ENCODE peak calls at places on chromosomes 16 and 17, in ten cellular contexts. K is fibroblast of lung, S is IMR-90, T is K562, L is right lobe of liver, J is SK-N-SH, Z is astrocyte, M is spleen, U is BE2C, F is endodermal cell. Q is an unnamed sample.
A peak's percentile ranks its signal among the peaks of the same experiment; 100 is the strongest.

GRCh38 chr17:69477900-69478266 is 63.4 kb downstream of the MAP2K6 start:
- DNase-seq in K (no peak), S (no peak), T (no peak), L (no peak), J (no peak), Z (no peak), M (no peak), U (no peak), F (peak; percentile 14), Q (no peak)

GRCh38 chr16:2905988-2906387 is 5.7 kb upstream of the FLYWCH1 start:
- DNase-seq in K (no peak), S (no peak), T (no peak), L (no peak), J (no peak), Z (no peak), M (no peak), U (no peak), F (no peak), Q (no peak)

GRCh38 chr16:11620243-11621003 is 33.7 kb upstream of the LITAF start:
- DNase-seq in K (no peak), S (no peak), T (no peak), L (no peak), J (no peak), Z (no peak), M (no peak), U (no peak), F (no peak), Q (no peak)

GRCh38 chr16:78395035-78395434 is 295.6 kb downstream of the WWOX start:
- DNase-seq in K (no peak), S (no peak), T (no peak), L (no peak), J (no peak), Z (no peak), M (no peak), U (no peak), F (no peak), Q (no peak)

GRCh38 chr17:4858068-4858879 is 25.1 kb downstream of the MINK1 start:
- DNase-seq in K (no peak), S (no peak), T (no peak), L (no peak), J (peak; percentile 78), Z (no peak), M (no peak), U (no peak), F (peak; percentile 66), Q (no peak)

GRCh38 chr17:27996157-27997043 is 46.1 kb upstream of the NLK start:
- DNase-seq in K (no peak), S (no peak), T (no peak), L (no peak), J (no peak), Z (no peak), M (no peak), U (no peak), F (no peak), Q (no peak)

GRCh38 chr16:67269766-67270165 is 9.6 kb upstream of the PLEKHG4 start:
- DNase-seq in K (peak; percentile 97), S (no peak), T (no peak), L (no peak), J (no peak), Z (peak; percentile 95), M (no peak), U (no peak), F (peak; percentile 65), Q (no peak)

GRCh38 chr17:51682115-51682514 is 421.8 kb downstream of the UTP18 start:
- DNase-seq in K (no peak), S (no peak), T (no peak), L (no peak), J (no peak), Z (no peak), M (no peak), U (no peak), F (no peak), Q (no peak)

GRCh38 chr17:36592316-36592710 is 634 bp downstream of the DHRS11 start:
- DNase-seq in K (peak; percentile 28), S (no peak), T (peak; percentile 51), L (no peak), J (peak; percentile 71), Z (no peak), M (peak; percentile 81), U (peak; percentile 37), F (peak; percentile 88), Q (no peak)

GRCh38 chr17:48262982-48263586 is 155.5 kb downstream of the SNX11 start:
- DNase-seq in K (no peak), S (peak; percentile 17), T (peak; percentile 37), L (no peak), J (no peak), Z (no peak), M (no peak), U (no peak), F (no peak), Q (no peak)
- TF ChIP-seq CTCF in K (no peak), S (peak; percentile 31), T (no peak), L (peak; percentile 49), J (peak; percentile 61), Z (peak; percentile 42), M (peak; percentile 29), U (peak; percentile 50), F (peak; percentile 62), Q (peak; percentile 55)

GRCh38 chr16:27240948-27241531 is 27.5 kb downstream of the NSMCE1 start:
- DNase-seq in K (peak; percentile 66), S (peak; percentile 80), T (no peak), L (peak; percentile 47), J (no peak), Z (peak; percentile 59), M (peak; percentile 77), U (no peak), F (peak; percentile 34), Q (no peak)

GRCh38 chr16:27241658-27242057 is 26.9 kb downstream of the NSMCE1 start:
- DNase-seq in K (peak; percentile 53), S (peak; percentile 29), T (no peak), L (peak; percentile 38), J (no peak), Z (peak; percentile 43), M (no peak), U (no peak), F (no peak), Q (no peak)

GRCh38 chr16:27243725-27244362 is 24.7 kb downstream of the NSMCE1 start:
- DNase-seq in K (no peak), S (no peak), T (no peak), L (peak; percentile 37), J (no peak), Z (no peak), M (no peak), U (no peak), F (peak; percentile 41), Q (no peak)

GRCh38 chr16:27242868-27243590 is 25.5 kb downstream of the NSMCE1 start:
- DNase-seq in K (peak; percentile 94), S (peak; percentile 98), T (peak; percentile 24), L (peak; percentile 43), J (no peak), Z (peak; percentile 95), M (peak; percentile 82), U (no peak), F (peak; percentile 53), Q (peak; percentile 75)

GRCh38 chr16:27242398-27242797 is 26.2 kb downstream of the NSMCE1 start:
- DNase-seq in K (no peak), S (no peak), T (no peak), L (peak; percentile 16), J (no peak), Z (no peak), M (no peak), U (no peak), F (peak; percentile 5), Q (no peak)
- H3K4me3 ChIP-seq in K (peak overlapping the region; percentile 32), S (no peak overlapping the region), T (no peak overlapping the region), L (no peak overlapping the region), J (no peak overlapping the region), Z (peak overlapping the region; percentile 25), M (no peak overlapping the region), U (no peak overlapping the region), F (no peak overlapping the region), Q (no peak overlapping the region)

GRCh38 chr17:74546586-74546985 is 671 bp upstream of the CD300C start:
- DNase-seq in K (no peak), S (no peak), T (no peak), L (no peak), J (no peak), Z (no peak), M (no peak), U (no peak), F (no peak), Q (no peak)

GRCh38 chr17:74549343-74549742 is 3.4 kb upstream of the CD300C start:
- DNase-seq in K (no peak), S (no peak), T (no peak), L (no peak), J (no peak), Z (no peak), M (peak; percentile 66), U (no peak), F (no peak), Q (no peak)

GRCh38 chr17:74545456-74546230 is at the start of gene CD300C:
- DNase-seq in K (no peak), S (no peak), T (no peak), L (no peak), J (no peak), Z (peak; percentile 5), M (peak; percentile 77), U (no peak), F (no peak), Q (no peak)

GRCh38 chr17:74547264-74547663 is 1.3 kb upstream of the CD300C start:
- DNase-seq in K (no peak), S (no peak), T (no peak), L (no peak), J (no peak), Z (no peak), M (no peak), U (no peak), F (no peak), Q (no peak)

GRCh38 chr17:74547736-74548135 is 1.8 kb upstream of the CD300C start:
- DNase-seq in K (no peak), S (no peak), T (no peak), L (no peak), J (no peak), Z (no peak), M (no peak), U (no peak), F (no peak), Q (no peak)
- H3K27me3 ChIP-seq in K (no peaks in the 10 kb centered on the region), S (no peaks in the 10 kb centered on the region), T (peaks cover 89% of the 10 kb centered on the region), L (no peaks in the 10 kb centered on the region), J (no peaks in the 10 kb centered on the region), Z (no peaks in the 10 kb centered on the region), M (peaks cover 10% of the 10 kb centered on the region), U (no peaks in the 10 kb centered on the region), F (no peaks in the 10 kb centered on the region), Q (no peaks in the 10 kb centered on the region)

GRCh38 chr17:65265276-65265675 is 128.1 kb downstream of the RGS9 start:
- DNase-seq in K (no peak), S (no peak), T (no peak), L (no peak), J (no peak), Z (no peak), M (no peak), U (no peak), F (no peak), Q (no peak)

GRCh38 chr17:65259281-65259680 is 122.1 kb downstream of the RGS9 start:
- DNase-seq in K (no peak), S (no peak), T (no peak), L (no peak), J (no peak), Z (no peak), M (no peak), U (no peak), F (no peak), Q (no peak)

GRCh38 chr17:65260626-65261025 is 123.5 kb downstream of the RGS9 start:
- DNase-seq in K (no peak), S (no peak), T (no peak), L (no peak), J (no peak), Z (no peak), M (no peak), U (no peak), F (no peak), Q (no peak)

GRCh38 chr17:65261682-65262636 is 124.8 kb downstream of the RGS9 start:
- DNase-seq in K (peak; percentile 37), S (peak; percentile 46), T (no peak), L (no peak), J (no peak), Z (peak; percentile 32), M (no peak), U (no peak), F (peak; percentile 20), Q (no peak)

GRCh38 chr17:65261152-65261551 is 124.0 kb downstream of the RGS9 start:
- DNase-seq in K (no peak), S (no peak), T (no peak), L (no peak), J (no peak), Z (no peak), M (no peak), U (no peak), F (peak; percentile 77), Q (no peak)
- TF ChIP-seq CTCF in K (no peak), S (no peak), T (no peak), L (no peak), J (no peak), Z (no peak), M (no peak), U (peak; percentile 10), F (peak; percentile 73), Q (peak; percentile 9)

Q was measured in kidney epithelial cell.